ENCODE peak calls at places on chromosomes 7 and 10, in ten cellular contexts. S is endothelial cell of umbilical vein, I is fibroblast of lung, R is A549, U is tibial artery, D is GM12878, K is uterus, N is BE2C, T is OCI-LY7, H is left ventricle myocardium inferior. Q is an unnamed sample. For H3K4me1, the result is how much of the 10 kb centered on the place peaks cover.

GRCh38 chr10:36424377-36424971 is 700.9 kb upstream of the ANKRD30A start:
- DNase-seq in K (no peak), I (no peak), R (no peak), H (no peak), S (no peak), T (no peak), N (no peak), D (no peak), U (no peak), Q (no peak)

GRCh38 chr7:9192969-9193368 is 759.6 kb downstream of the NXPH1 start:
- DNase-seq in H (no peak), N (no peak), U (no peak), S (no peak), D (no peak), R (no peak), T (no peak), I (no peak), K (no peak), Q (no peak)

GRCh38 chr7:159004411-159004810 is 140.3 kb downstream of the VIPR2 start:
- DNase-seq in R (no peak), N (no peak), T (no peak), S (no peak), H (no peak), K (no peak), U (no peak), D (no peak), I (no peak), Q (no peak)

GRCh38 chr10:77605466-77605865 is 32.1 kb downstream of the KCNMA1 start:
- DNase-seq in D (no peak), N (peak), U (no peak), H (no peak), I (no peak), R (no peak), T (no peak), S (no peak), K (no peak), Q (no peak)

GRCh38 chr10:6033954-6034353 is 28.2 kb downstream of the IL2RA start:
- DNase-seq in I (peak), H (no peak), U (no peak), S (no peak), K (no peak), R (no peak), D (no peak), N (no peak), T (no peak), Q (no peak)

GRCh38 chr7:105261689-105262088 is 127.0 kb downstream of the SRPK2 start:
- DNase-seq in N (no peak), I (peak), K (no peak), R (peak), H (no peak), D (no peak), U (no peak), S (no peak), T (no peak), Q (no peak)

GRCh38 chr7:149620961-149621360 is 123.4 kb upstream of the ZNF746 start:
- DNase-seq in H (no peak), D (no peak), T (no peak), U (no peak), R (no peak), S (no peak), K (no peak), N (no peak), I (no peak), Q (no peak)

GRCh38 chr7:45007571-45008328 is 7.7 kb downstream of the CCM2 start:
- DNase-seq in S (no peak), I (no peak), H (no peak), U (no peak), K (no peak), D (peak), R (no peak), T (no peak), N (no peak), Q (no peak)

GRCh38 chr7:50537417-50537816 is 27.8 kb downstream of the DDC start:
- DNase-seq in D (no peak), N (no peak), S (no peak), R (no peak), U (no peak), T (no peak), H (no peak), I (no peak), K (no peak), Q (no peak)

GRCh38 chr10:92691591-92692084 is 1.9 kb downstream of the HHEX start:
- DNase-seq in S (peak), T (peak), R (no peak), H (peak), I (no peak), D (no peak), K (peak), N (no peak), U (peak), Q (peak)

GRCh38 chr7:156000601-156001396 is 188.5 kb upstream of the SHH start:
- DNase-seq in R (no peak), T (no peak), N (no peak), I (no peak), U (no peak), K (no peak), H (no peak), D (no peak), S (no peak), Q (no peak)

GRCh38 chr10:18472977-18473376 is 178.4 kb downstream of the NSUN6 start:
- DNase-seq in R (no peak), S (no peak), N (no peak), D (no peak), I (no peak), T (peak), K (no peak), H (no peak), U (no peak), Q (no peak)

GRCh38 chr10:21173964-21174669 is 277.0 kb upstream of the NEBL start:
- DNase-seq in H (peak), K (no peak), R (peak), D (no peak), T (no peak), N (peak), U (no peak), I (no peak), S (no peak), Q (peak)

GRCh38 chr10:34522542-34522941 is 292.6 kb downstream of the PARD3 start:
- DNase-seq in R (peak), K (no peak), U (no peak), T (peak), S (peak), N (peak), H (no peak), D (no peak), I (peak), Q (no peak)

GRCh38 chr10:34526186-34526585 is 288.9 kb downstream of the PARD3 start:
- DNase-seq in H (no peak), K (no peak), D (no peak), I (no peak), U (no peak), S (peak), N (no peak), T (no peak), R (no peak), Q (no peak)

GRCh38 chr10:34523017-34523767 is 291.9 kb downstream of the PARD3 start:
- DNase-seq in U (no peak), K (no peak), H (no peak), I (no peak), D (no peak), R (no peak), N (no peak), S (no peak), T (no peak), Q (no peak)

GRCh38 chr10:34526758-34527730 is 288.1 kb downstream of the PARD3 start:
- DNase-seq in I (peak), N (no peak), R (peak), T (no peak), H (no peak), U (no peak), D (no peak), S (peak), K (no peak), Q (no peak)

DNA sequence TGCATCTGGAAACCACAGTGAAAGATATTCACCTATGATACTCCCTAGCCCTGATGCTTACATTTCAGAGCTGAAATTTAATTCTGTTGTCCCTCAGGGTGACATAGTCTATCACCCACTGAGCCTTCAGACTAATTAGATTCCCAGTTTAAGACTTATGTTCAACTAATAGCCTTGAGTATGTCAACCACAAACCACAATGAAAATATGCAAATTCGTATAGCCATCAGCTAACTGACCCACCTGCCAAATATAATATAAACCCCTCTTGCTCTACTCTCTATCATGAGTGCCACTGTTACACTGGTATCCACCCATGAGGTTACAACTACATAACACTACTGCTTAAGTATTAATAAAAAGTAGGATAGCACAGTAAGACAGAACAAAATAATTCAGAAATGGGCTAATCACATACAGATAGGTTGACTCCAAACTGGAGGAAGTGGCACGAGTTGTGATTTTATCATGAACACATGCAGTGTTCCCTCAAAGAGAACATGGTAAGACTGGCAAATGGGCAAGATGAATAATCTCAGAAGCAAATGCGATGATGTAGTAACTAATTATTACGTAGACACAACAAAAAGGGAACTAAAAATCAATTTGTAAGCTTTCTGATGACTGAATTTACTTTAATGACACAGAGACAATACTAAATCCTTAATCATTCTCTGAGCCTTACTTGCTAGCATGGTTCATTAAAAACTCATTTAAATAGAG is 290.6 kb downstream of the PARD3 start:
- DNase-seq in N (no peak), T (no peak), D (peak), R (no peak), K (no peak), S (no peak), H (no peak), I (no peak), U (no peak), Q (no peak)
- H3K4me1 ChIP-seq in N (under half), T (under half), D (under half), R (half or more), K (under half), S (under half), H (under half), I (under half), U (under half), Q (under half)

DNA sequence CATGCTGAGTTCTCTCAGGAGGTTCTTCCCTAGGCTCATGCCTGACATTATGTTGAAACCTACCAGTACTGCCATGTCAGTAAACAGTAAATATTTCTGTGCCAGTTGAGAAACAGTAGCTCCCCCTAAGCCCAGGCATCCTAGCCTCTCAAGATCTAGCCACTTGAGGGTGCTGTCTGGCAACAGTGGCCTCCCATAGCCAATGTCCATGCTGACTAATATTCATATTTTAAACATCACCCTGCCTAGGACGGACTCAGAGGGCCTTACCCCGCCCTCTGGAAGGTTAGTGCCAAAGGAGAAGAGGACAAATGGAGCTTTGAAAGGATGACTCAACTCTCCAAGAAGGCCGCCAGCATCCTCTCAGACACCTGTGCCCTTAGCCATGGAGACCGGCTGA is 7.7 kb downstream of the ACSM6 start:
- DNase-seq in T (peak), R (peak), S (no peak), U (no peak), K (no peak), H (no peak), D (no peak), N (no peak), I (peak), Q (no peak)
- TF ChIP-seq CTCF in T (peak), R (peak), S (peak), U (no peak), K (no peak), H (peak), D (peak), N (no peak), I (peak), Q (no peak)

GRCh38 chr7:151243045-151243349 is 5.5 kb downstream of the SMARCD3 start:
- DNase-seq in S (no peak), R (no peak), H (no peak), T (no peak), K (no peak), I (no peak), U (no peak), D (no peak), N (no peak), Q (no peak)
- H3K4me1 ChIP-seq in S (under half), R (under half), H (half or more), T (half or more), K (under half), I (under half), U (half or more), D (under half), N (under half), Q (under half)

GRCh38 chr10:123024540-123024939 is 15.7 kb downstream of the ACADSB start:
- DNase-seq in T (no peak), K (no peak), U (no peak), H (no peak), D (no peak), S (no peak), N (no peak), R (no peak), I (no peak), Q (no peak)

GRCh38 chr10:123019941-123020703 is 11.3 kb downstream of the ACADSB start:
- DNase-seq in T (no peak), R (no peak), S (no peak), I (no peak), N (no peak), H (no peak), K (no peak), U (no peak), D (no peak), Q (no peak)

GRCh38 chr10:123018531-123018930 is 9.7 kb downstream of the ACADSB start:
- DNase-seq in D (no peak), N (no peak), K (no peak), R (no peak), I (no peak), H (no peak), T (no peak), S (no peak), U (no peak), Q (no peak)

GRCh38 chr10:123019264-123019663 is 10.5 kb downstream of the ACADSB start:
- DNase-seq in T (no peak), K (no peak), S (no peak), R (no peak), I (no peak), D (no peak), U (no peak), N (no peak), H (no peak), Q (no peak)

GRCh38 chr10:123021517-123021916 is 12.7 kb downstream of the ACADSB start:
- DNase-seq in S (peak), T (peak), K (no peak), R (no peak), I (peak), D (no peak), H (no peak), U (no peak), N (no peak), Q (no peak)
- TF ChIP-seq CTCF in S (peak), T (peak), K (no peak), R (peak), I (peak), D (peak), H (peak), U (no peak), N (no peak), Q (peak)

DNA sequence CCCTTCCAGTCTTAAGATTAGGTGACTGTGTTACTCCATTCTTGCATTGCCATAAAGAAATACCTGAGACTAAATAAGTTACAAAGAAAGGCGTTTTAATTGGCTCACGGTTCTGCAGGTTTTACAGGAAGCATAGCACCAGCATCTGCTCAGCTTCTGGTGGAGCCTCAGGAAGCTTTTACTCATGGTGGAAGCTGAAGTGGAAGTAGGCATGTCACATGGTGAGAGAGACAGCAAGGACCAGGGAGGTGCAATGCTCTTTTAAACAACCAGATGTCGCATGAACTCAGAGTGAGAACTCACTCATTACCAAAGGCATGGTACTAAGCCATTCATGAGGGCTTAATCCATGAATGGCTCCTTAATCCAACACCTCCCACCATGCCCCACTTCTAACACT is 34.0 kb upstream of the TMEM273 start:
- DNase-seq in S (no peak), D (no peak), N (no peak), I (no peak), R (no peak), H (no peak), K (no peak), U (no peak), T (peak), Q (no peak)
- H3K4me1 ChIP-seq in S (under half), D (under half), N (under half), I (under half), R (under half), H (under half), K (under half), U (under half), T (under half), Q (under half)

GRCh38 chr7:98400538-98401427 is at the start of gene BAIAP2L1:
- DNase-seq in K (peak), U (no peak), H (peak), D (peak), N (peak), I (peak), S (peak), R (peak), T (peak), Q (peak)
- TF ChIP-seq CTCF in K (peak), U (no peak), H (peak), D (peak), N (peak), I (peak), S (peak), R (peak), T (peak), Q (peak)

DNA sequence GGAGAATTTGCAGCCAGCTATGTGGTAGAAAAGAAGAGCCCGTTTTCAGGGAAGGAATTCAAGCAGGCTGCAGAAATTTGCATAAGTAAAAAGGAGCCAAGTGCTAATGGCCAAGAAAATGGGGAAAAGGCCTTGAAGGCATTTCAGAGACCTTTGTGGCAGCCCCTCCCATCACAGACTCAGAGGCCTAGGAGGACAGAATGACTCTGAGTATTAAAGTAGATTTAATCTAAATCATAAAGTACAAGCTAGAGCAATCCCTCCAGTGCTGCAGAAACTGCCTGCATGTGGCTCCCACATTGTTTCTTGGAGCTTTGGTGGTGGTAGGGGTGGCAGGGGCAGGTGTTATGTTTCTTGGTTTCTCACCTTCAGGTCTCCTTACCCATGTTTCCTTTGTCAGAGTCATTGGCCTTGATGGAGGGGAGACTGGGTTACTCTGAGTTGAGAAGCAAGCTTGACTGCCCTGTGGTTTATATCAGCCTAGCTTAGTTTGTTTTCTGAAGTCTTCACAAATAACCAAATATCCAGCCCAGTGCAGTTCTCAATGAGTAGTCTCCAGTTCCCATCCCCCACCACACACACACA is 34.6 kb downstream of the ITPRIP start:
- DNase-seq in I (no peak), R (no peak), H (no peak), T (no peak), S (no peak), N (no peak), D (no peak), U (no peak), K (no peak), Q (no peak)
- H3K4me1 ChIP-seq in I (under half), R (under half), H (half or more), T (under half), S (under half), N (under half), D (under half), U (half or more), K (under half), Q (half or more)

DNA sequence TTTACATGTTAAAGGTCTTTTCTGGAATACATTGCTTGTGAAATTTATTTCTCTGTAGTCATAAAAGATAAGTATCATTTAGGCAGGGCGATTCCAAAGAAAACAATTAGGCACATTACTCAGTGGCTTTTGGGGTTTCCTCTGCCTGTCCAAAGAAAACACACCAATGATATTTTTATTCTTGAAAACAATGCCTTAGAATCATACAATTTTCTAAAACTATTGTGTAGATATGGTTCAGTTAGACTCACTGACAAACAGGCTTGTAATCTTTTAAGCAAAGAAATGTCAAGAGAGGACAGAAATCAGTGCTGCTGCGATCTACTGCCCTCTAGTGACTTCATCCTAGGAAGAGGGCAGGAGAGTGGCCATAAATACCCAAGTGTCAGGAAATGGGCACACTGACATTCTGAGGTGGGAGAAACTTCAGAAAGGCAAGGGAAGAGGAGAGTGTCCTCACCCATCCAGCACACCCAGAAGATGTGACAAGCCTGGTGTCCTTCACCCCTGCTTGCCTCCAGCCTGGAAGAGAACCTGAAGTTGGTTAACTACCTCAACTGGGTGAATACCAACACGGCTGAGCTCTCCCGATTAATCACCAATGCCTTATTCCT is 120.5 kb downstream of the GALNT11 start:
- DNase-seq in T (peak), I (peak), H (no peak), U (no peak), D (no peak), K (no peak), N (peak), S (peak), R (peak), Q (no peak)
- TF ChIP-seq CTCF in T (peak), I (peak), H (peak), U (peak), D (peak), K (peak), N (peak), S (peak), R (peak), Q (peak)